ENCODE peak calls at places on chromosomes 12 and 14, in seven cellular contexts. E is pancreas; B is germinal center; C is NCI-H748 treated with DMSO at 0.1 percent for 48 hours; M is CD8-positive, alpha-beta T cell; Y is GM13976; J is B cell. R is an unnamed sample.
A peak's percentile ranks its signal among the peaks of the same experiment; 100 is the strongest.

GRCh38 chr12:19451196-19451595 is 11.9 kb downstream of the AEBP2 start:
- DNase-seq in E (no peak), B (no peak), C (no peak), M (no peak), Y (no peak), J (no peak), R (no peak)

GRCh38 chr14:56127156-56127555 is 8.9 kb downstream of the PELI2 start:
- DNase-seq in E (no peak), B (no peak), C (no peak), M (no peak), Y (no peak), J (no peak), R (no peak)

GRCh38 chr12:105334568-105334967 is 4.1 kb downstream of the C12orf75 start:
- DNase-seq in E (no peak), B (no peak), C (no peak), M (no peak), Y (no peak), J (no peak), R (no peak)

GRCh38 chr12:109981311-109981710 is 14.9 kb downstream of the GIT2 start:
- DNase-seq in E (no peak), B (no peak), C (no peak), M (peak; percentile 7), Y (no peak), J (no peak), R (no peak)

GRCh38 chr12:124509676-124510300 is 57.6 kb downstream of the NCOR2 start:
- DNase-seq in E (no peak), B (no peak), C (no peak), M (no peak), Y (no peak), J (no peak), R (no peak)

GRCh38 chr14:100439781-100440180 is 116.6 kb downstream of the SLC25A47 start:
- DNase-seq in E (no peak), B (no peak), C (no peak), M (no peak), Y (no peak), J (no peak), R (no peak)

GRCh38 chr12:50934371-50934851 is 17.9 kb upstream of the HIGD1C start:
- DNase-seq in E (no peak), B (no peak), C (no peak), M (no peak), Y (no peak), J (no peak), R (no peak)

GRCh38 chr12:109192358-109192757 is 76.0 kb downstream of the ACACB start:
- DNase-seq in E (no peak), B (no peak), C (no peak), M (no peak), Y (no peak), J (no peak), R (no peak)

GRCh38 chr14:45082420-45082819 is 1.5 kb upstream of the PRPF39 start:
- DNase-seq in E (no peak), B (no peak), C (no peak), M (no peak), Y (no peak), J (no peak), R (no peak)

GRCh38 chr12:14769462-14769836 is 33.8 kb downstream of the WBP11 start:
- DNase-seq in E (peak; percentile 69), B (no peak), C (no peak), M (no peak), Y (peak; percentile 27), J (no peak), R (no peak)

GRCh38 chr14:31927348-31927826 is 149.7 kb upstream of the ARHGAP5 start:
- DNase-seq in E (no peak), B (no peak), C (no peak), M (no peak), Y (no peak), J (no peak), R (no peak)

GRCh38 chr12:132277961-132278360 is 51.4 kb downstream of the GALNT9 start:
- DNase-seq in E (no peak), B (no peak), C (no peak), M (no peak), Y (no peak), J (no peak), R (no peak)

GRCh38 chr12:52506858-52507715 is 13.1 kb downstream of the KRT5 start:
- DNase-seq in E (no peak), B (peak; percentile 15), C (peak; percentile 2), M (no peak), Y (no peak), J (no peak), R (no peak)

GRCh38 chr12:2243275-2243674 is 190.5 kb downstream of the CACNA1C start:
- DNase-seq in E (no peak), B (no peak), C (no peak), M (no peak), Y (no peak), J (no peak), R (no peak)

GRCh38 chr14:91230363-91231035 is 14.0 kb downstream of the GPR68 start:
- DNase-seq in E (no peak), B (no peak), C (no peak), M (no peak), Y (no peak), J (no peak), R (no peak)

GRCh38 chr14:104723651-104724406 is at the start of gene ADSS1:
- DNase-seq in E (peak; percentile 88), B (peak; percentile 86), C (peak; percentile 49), M (peak; percentile 63), Y (peak; percentile 95), J (peak; percentile 85), R (peak; percentile 96)

GRCh38 chr14:90552465-90553297 is 155.9 kb downstream of the CALM1 start:
- DNase-seq in E (no peak), B (no peak), C (no peak), M (no peak), Y (no peak), J (no peak), R (no peak)

GRCh38 chr14:75232597-75232996 is 46.0 kb upstream of the FOS start:
- DNase-seq in E (no peak), B (no peak), C (no peak), M (peak; percentile 51), Y (no peak), J (no peak), R (no peak)

GRCh38 chr12:30191701-30192455 is 408.1 kb upstream of the TMTC1 start:
- DNase-seq in E (no peak), B (no peak), C (peak; percentile 56), M (no peak), Y (no peak), J (no peak), R (no peak)

GRCh38 chr14:75702606-75703261 is 41.7 kb downstream of the TTLL5 start:
- DNase-seq in E (no peak), B (no peak), C (no peak), M (no peak), Y (no peak), J (no peak), R (no peak)

R was measured in GM19239.